ENCODE peak calls at places on chromosomes 2 and 18, in four cellular contexts. O, Z, V and W are unnamed samples.

GRCh38 chr18:39841133-39842041 is 2113.6 kb upstream of the PIK3C3 start:
- DNase-seq in O (no peak), Z (peak), V (no peak), W (peak)

GRCh38 chr18:28163201-28163778 is 13.6 kb downstream of the CDH2 start:
- DNase-seq in O (no peak), Z (peak), V (no peak), W (peak)

GRCh38 chr2:75512455-75513212 is 48.1 kb downstream of the EVA1A start:
- DNase-seq in O (no peak), Z (no peak), V (no peak), W (no peak)

GRCh38 chr2:55014962-55015939 is 35.0 kb downstream of the RTN4 start:
- DNase-seq in O (no peak), Z (peak), V (no peak), W (peak)

GRCh38 chr2:203240491-203240890 is 1.7 kb downstream of the CYP20A1 start:
- DNase-seq in O (no peak), Z (no peak), V (no peak), W (no peak)

GRCh38 chr2:45072064-45072861 is 63.0 kb upstream of the SIX2 start:
- DNase-seq in O (no peak), Z (no peak), V (no peak), W (no peak)

GRCh38 chr18:24499814-24500601 is 39.6 kb downstream of the HRH4 start:
- DNase-seq in O (no peak), Z (peak), V (no peak), W (peak)

GRCh38 chr2:8539743-8540551 is 141.9 kb upstream of the ID2 start:
- DNase-seq in O (no peak), Z (no peak), V (no peak), W (peak)